ENCODE peak calls at places on chromosomes 4 and X, in seven cellular contexts. Y is right atrium auricular region, T is HCT116, K is IMR-90, G is fibroblast of lung, Q is A673, V is upper lobe of left lung. O is an unnamed sample.

GRCh38 chr4:128291096-128291495 is 3.5 kb upstream of the PGRMC2 start:
- DNase-seq in T (no peak), Q (no peak), Y (no peak), K (no peak), G (no peak), V (no peak), O (no peak)

GRCh38 chr4:18536420-18536819 is 514.9 kb upstream of the LCORL start:
- DNase-seq in T (no peak), Q (peak), G (no peak), K (no peak), Y (no peak), V (no peak), O (no peak)

GRCh38 chr4:110675406-110675805 is 52.5 kb upstream of the PITX2 start:
- DNase-seq in T (no peak), Y (no peak), K (no peak), G (no peak), V (no peak), Q (no peak), O (no peak)

GRCh38 chr4:185740471-185740873 is 71.5 kb downstream of the SORBS2 start:
- DNase-seq in V (no peak), K (no peak), G (peak), Q (peak), Y (no peak), T (no peak), O (no peak)

GRCh38 chrX:1274786-1275185 is 6.2 kb downstream of the CSF2RA start:
- DNase-seq in Q (no peak), Y (no peak), V (no peak), T (no peak), K (no peak), G (no peak), O (no peak)

GRCh38 chrX:46722742-46723568 is 36.0 kb downstream of the SLC9A7 start:
- DNase-seq in T (no peak), Q (no peak), K (peak), V (no peak), Y (no peak), G (peak), O (peak)

GRCh38 chrX:19785647-19786046 is 101.8 kb downstream of the SH3KBP1 start:
- DNase-seq in V (no peak), G (no peak), Q (no peak), T (no peak), K (no peak), Y (no peak), O (no peak)

GRCh38 chr4:54384563-54384962 is 155.5 kb downstream of the PDGFRA start:
- DNase-seq in T (peak), V (no peak), Y (no peak), G (peak), K (peak), Q (peak), O (peak)

GRCh38 chr4:52718123-52718522 is 33.1 kb downstream of the ERVMER34-1 start:
- DNase-seq in T (no peak), K (peak), V (no peak), G (peak), Q (no peak), Y (no peak), O (no peak)

GRCh38 chr4:145843651-145844050 is 95.0 kb downstream of the ZNF827 start:
- DNase-seq in Y (no peak), Q (no peak), V (no peak), K (no peak), T (no peak), G (no peak), O (no peak)

GRCh38 chr4:122666527-122667245 is 45.8 kb upstream of the IL21 start:
- DNase-seq in V (no peak), T (peak), Q (peak), G (peak), K (peak), Y (no peak), O (peak)

GRCh38 chr4:121272526-121272925 is 108.3 kb downstream of the QRFPR start:
- DNase-seq in Y (no peak), T (no peak), V (no peak), K (peak), G (peak), Q (peak), O (peak)

GRCh38 chr4:122679946-122680345 is 52.6 kb upstream of the BBS12 start:
- DNase-seq in V (no peak), Y (no peak), T (no peak), Q (no peak), K (peak), G (no peak), O (no peak)

GRCh38 chrX:13377537-13377936 is 57.7 kb upstream of the ATXN3L start:
- DNase-seq in K (peak), Q (peak), Y (no peak), T (no peak), V (no peak), G (peak), O (no peak)

GRCh38 chr4:99677161-99677560 is 19.5 kb upstream of the C4orf54 start:
- DNase-seq in G (no peak), V (no peak), T (no peak), Q (no peak), K (no peak), Y (no peak), O (no peak)

GRCh38 chrX:24963823-24964222 is 51.9 kb downstream of the ARX start:
- DNase-seq in T (no peak), Y (no peak), V (no peak), G (no peak), Q (peak), K (no peak), O (no peak)

GRCh38 chr4:99563310-99564186 is at the start of gene TRMT10A:
- DNase-seq in T (peak), Y (peak), K (peak), G (peak), Q (peak), V (peak), O (peak)

GRCh38 chrX:148878371-148878770 is 378.0 kb downstream of the AFF2 start:
- DNase-seq in K (peak), G (peak), Q (no peak), Y (no peak), T (no peak), V (no peak), O (peak)

GRCh38 chrX:39439910-39440733 is 638.9 kb downstream of the MID1IP1 start:
- DNase-seq in Q (no peak), Y (no peak), K (no peak), T (no peak), V (no peak), G (no peak), O (no peak)

GRCh38 chrX:10199212-10199611 is 42.4 kb downstream of the CLCN4 start:
- DNase-seq in Q (peak), T (no peak), Y (no peak), V (no peak), G (peak), K (peak), O (no peak)

GRCh38 chr4:82500106-82500738 is 61.6 kb downstream of the TMEM150C start:
- DNase-seq in V (no peak), Y (no peak), G (peak), K (peak), T (no peak), Q (peak), O (no peak)

GRCh38 chrX:131827935-131828334 is 195.2 kb upstream of the STK26 start:
- DNase-seq in Y (no peak), G (no peak), Q (peak), T (no peak), V (no peak), K (no peak), O (no peak)
- TF ChIP-seq CTCF in Y (no peak), G (no peak), Q (peak), T (peak), V (no peak), K (peak), O (no peak)

GRCh38 chr4:2432991-2433530 is 14.3 kb downstream of the CFAP99 start:
- DNase-seq in K (peak), G (peak), Y (no peak), V (peak), T (no peak), Q (no peak), O (no peak)
- H3K27ac ChIP-seq in K (no peak), G (no peak), Y (no peak), V (no peak), T (no peak), Q (no peak), O (no peak)

GRCh38 chr4:119672086-119672485 is 43.5 kb upstream of the PDE5A start:
- DNase-seq in Y (no peak), T (no peak), K (no peak), V (no peak), G (no peak), Q (no peak), O (no peak)

GRCh38 chr4:119667802-119668201 is 39.2 kb upstream of the PDE5A start:
- DNase-seq in Y (no peak), T (no peak), Q (no peak), V (no peak), K (no peak), G (no peak), O (no peak)

GRCh38 chr4:119666653-119667091 is 38.1 kb upstream of the PDE5A start:
- DNase-seq in T (no peak), G (no peak), Q (no peak), K (peak), Y (no peak), V (no peak), O (no peak)

GRCh38 chr4:119672938-119673337 is 44.3 kb upstream of the PDE5A start:
- DNase-seq in Y (no peak), V (no peak), G (no peak), T (no peak), K (no peak), Q (no peak), O (no peak)

DNA sequence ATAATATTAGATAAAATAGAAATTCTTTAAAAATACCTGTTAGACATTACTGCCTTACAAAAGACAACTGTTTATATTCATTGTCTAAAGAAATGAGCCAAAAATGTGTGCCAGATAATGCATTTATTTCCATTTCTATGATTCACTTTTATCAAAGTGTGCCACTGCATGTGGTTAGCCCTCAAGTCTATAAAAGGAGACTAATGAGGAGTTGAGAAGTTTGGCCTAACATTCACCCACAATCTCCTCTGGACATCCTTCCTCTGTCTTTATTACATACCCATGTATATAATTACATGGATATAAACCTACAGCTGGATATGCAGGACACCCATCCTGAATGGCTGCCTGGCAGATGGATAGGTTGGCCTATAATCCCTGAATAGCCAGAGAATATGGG is 42.6 kb upstream of the PDE5A start:
- DNase-seq in T (no peak), G (no peak), K (no peak), Q (no peak), V (no peak), Y (no peak), O (no peak)
- TF ChIP-seq CTCF in T (no peak), G (no peak), K (no peak), Q (no peak), V (no peak), Y (no peak), O (no peak)

GRCh38 chrX:49976682-49977197 is 54.3 kb downstream of the CLCN5 start:
- DNase-seq in K (no peak), G (no peak), Q (no peak), V (no peak), T (no peak), Y (no peak), O (no peak)

GRCh38 chrX:49972313-49972712 is 49.9 kb downstream of the CLCN5 start:
- DNase-seq in Y (no peak), K (peak), V (no peak), T (no peak), Q (no peak), G (no peak), O (no peak)

GRCh38 chrX:49978191-49978590 is 55.8 kb downstream of the CLCN5 start:
- DNase-seq in G (no peak), K (no peak), Y (no peak), Q (peak), T (no peak), V (no peak), O (no peak)

DNA sequence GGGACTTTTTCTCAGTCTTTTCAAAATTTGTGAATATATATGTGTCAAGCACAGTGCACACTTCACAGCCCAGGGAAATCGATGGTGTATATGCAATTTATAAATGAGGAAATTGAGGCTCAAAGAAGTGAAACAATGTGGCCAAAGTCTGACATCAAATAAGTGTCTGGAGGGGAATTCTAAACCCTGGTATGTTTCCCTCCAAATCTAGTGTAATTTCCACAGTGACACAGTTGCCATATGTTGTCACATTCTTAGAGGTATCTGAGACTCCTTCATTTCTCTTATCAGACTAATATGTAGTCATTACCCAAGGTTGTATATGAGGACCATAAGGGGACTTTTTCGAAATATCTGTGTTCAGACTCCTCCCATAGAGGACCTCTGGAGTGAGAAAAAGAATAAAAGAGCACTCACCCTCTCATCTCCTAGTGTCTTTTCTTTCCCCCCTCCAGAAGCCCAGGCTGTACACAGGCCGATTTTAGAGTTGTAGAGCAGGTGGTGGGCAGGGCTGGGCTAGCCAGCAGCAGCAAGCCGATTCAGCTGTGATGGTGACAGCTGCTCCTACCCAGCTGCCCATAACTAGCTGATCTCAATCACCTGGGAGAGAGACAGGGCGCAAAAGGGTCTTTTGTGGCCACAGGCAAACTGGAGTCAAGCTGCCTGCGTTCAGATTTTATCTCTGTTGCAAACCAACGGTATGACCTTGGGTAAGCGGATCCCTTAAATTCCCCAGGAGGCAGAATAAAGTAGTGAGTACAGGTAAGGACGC is 55.1 kb downstream of the CLCN5 start:
- DNase-seq in Y (no peak), V (peak), G (no peak), K (no peak), T (no peak), Q (no peak), O (no peak)
- H3K27ac ChIP-seq in Y (no peak), V (no peak), G (no peak), K (no peak), T (no peak), Q (no peak), O (no peak)

O was measured in RWPE1.